ENCODE peak calls at places on chromosome 10, in six cellular contexts. One of them, this sample, is unnamed.

GRCh38 chr10:78942006-78942405 is 126.8 kb upstream of the ZMIZ1 start:
- DNase-seq in H9: no peak
- DNase-seq in IMR-90: no peak
- DNase-seq in H1: no peak
- DNase-seq in trophoblast cell: no peak
- DNase-seq in mesenchymal stem cell: no peak
- DNase-seq in this sample: no peak

GRCh38 chr10:97633921-97634320 is 621 bp upstream of the MORN4 start:
- DNase-seq in trophoblast cell: peak; percentile 27
- DNase-seq in IMR-90: no peak
- DNase-seq in H9: peak; percentile 46
- DNase-seq in mesenchymal stem cell: no peak
- DNase-seq in H1: no peak
- DNase-seq in this sample: no peak

GRCh38 chr10:96387151-96387550 is 28.3 kb upstream of the OPALIN start:
- DNase-seq in H9: no peak
- DNase-seq in trophoblast cell: no peak
- DNase-seq in mesenchymal stem cell: no peak
- DNase-seq in IMR-90: peak; percentile 7
- DNase-seq in H1: no peak
- DNase-seq in this sample: no peak

GRCh38 chr10:69421611-69422308 is 5.0 kb upstream of the TACR2 start:
- DNase-seq in IMR-90: peak; percentile 41
- DNase-seq in trophoblast cell: no peak
- DNase-seq in mesenchymal stem cell: peak; percentile 66
- DNase-seq in H1: no peak
- DNase-seq in H9: no peak
- DNase-seq in this sample: no peak

GRCh38 chr10:29470843-29471482 is 163.8 kb downstream of the SVIL start:
- DNase-seq in H9: no peak
- DNase-seq in H1: no peak
- DNase-seq in trophoblast cell: no peak
- DNase-seq in mesenchymal stem cell: no peak
- DNase-seq in IMR-90: no peak
- DNase-seq in this sample: no peak

GRCh38 chr10:74078037-74078436 is 72.6 kb downstream of the AP3M1 start:
- DNase-seq in H1: no peak
- DNase-seq in H9: no peak
- DNase-seq in trophoblast cell: no peak
- DNase-seq in mesenchymal stem cell: peak; percentile 62
- DNase-seq in IMR-90: peak; percentile 66
- DNase-seq in this sample: no peak

GRCh38 chr10:29007748-29008610 is 280.9 kb upstream of the LYZL1 start:
- DNase-seq in mesenchymal stem cell: no peak
- DNase-seq in IMR-90: no peak
- DNase-seq in H1: no peak
- DNase-seq in trophoblast cell: no peak
- DNase-seq in H9: no peak
- DNase-seq in this sample: no peak

GRCh38 chr10:105502076-105502475 is 861.0 kb downstream of the SORCS3 start:
- DNase-seq in mesenchymal stem cell: no peak
- DNase-seq in trophoblast cell: no peak
- DNase-seq in H1: no peak
- DNase-seq in H9: no peak
- DNase-seq in IMR-90: no peak
- DNase-seq in this sample: no peak

GRCh38 chr10:112658900-112659328 is 211.9 kb downstream of the VTI1A start:
- DNase-seq in H1: no peak
- DNase-seq in IMR-90: no peak
- DNase-seq in H9: no peak
- DNase-seq in mesenchymal stem cell: peak; percentile 24
- DNase-seq in trophoblast cell: peak; percentile 70
- DNase-seq in this sample: peak; percentile 68

GRCh38 chr10:59582779-59583178 is 126.9 kb downstream of the SLC16A9 start:
- DNase-seq in IMR-90: no peak
- DNase-seq in mesenchymal stem cell: no peak
- DNase-seq in trophoblast cell: no peak
- DNase-seq in H9: no peak
- DNase-seq in H1: no peak
- DNase-seq in this sample: no peak

GRCh38 chr10:5479481-5480161 is 19.7 kb downstream of the CALML5 start:
- DNase-seq in IMR-90: no peak
- DNase-seq in mesenchymal stem cell: no peak
- DNase-seq in trophoblast cell: no peak
- DNase-seq in H9: peak; percentile 16
- DNase-seq in H1: no peak
- DNase-seq in this sample: no peak

GRCh38 chr10:76017026-76017732 is 585.8 kb downstream of the LRMDA start:
- DNase-seq in IMR-90: peak; percentile 1
- DNase-seq in H9: no peak
- DNase-seq in H1: no peak
- DNase-seq in trophoblast cell: no peak
- DNase-seq in mesenchymal stem cell: no peak
- DNase-seq in this sample: no peak

GRCh38 chr10:30968711-30969110 is 63.0 kb downstream of the ZNF438 start:
- DNase-seq in H9: no peak
- DNase-seq in trophoblast cell: no peak
- DNase-seq in mesenchymal stem cell: no peak
- DNase-seq in H1: no peak
- DNase-seq in IMR-90: no peak
- DNase-seq in this sample: no peak
- H4K91ac ChIP-seq in H9: no peak overlapping the region
- H4K91ac ChIP-seq in trophoblast cell: no peak overlapping the region
- H4K91ac ChIP-seq in mesenchymal stem cell: no peak overlapping the region
- H4K91ac ChIP-seq in H1: no peak overlapping the region
- H4K91ac ChIP-seq in IMR-90: no peak overlapping the region
- H4K91ac ChIP-seq in this sample: no peak overlapping the region

GRCh38 chr10:119871881-119872609 is 598 bp downstream of the MCMBP start:
- DNase-seq in H9: peak; percentile 78
- DNase-seq in mesenchymal stem cell: peak; percentile 55
- DNase-seq in H1: no peak
- DNase-seq in trophoblast cell: peak; percentile 46
- DNase-seq in IMR-90: peak; percentile 28
- DNase-seq in this sample: peak; percentile 11
- H2BK120ac ChIP-seq in H9: no peak overlapping the region
- H2BK120ac ChIP-seq in mesenchymal stem cell: peak overlapping the region; percentile 89
- H2BK120ac ChIP-seq in H1: no peak overlapping the region
- H2BK120ac ChIP-seq in trophoblast cell: peak overlapping the region; percentile 67
- H2BK120ac ChIP-seq in IMR-90: no peak overlapping the region
- H2BK120ac ChIP-seq in this sample: peak overlapping the region; percentile 21

DNA sequence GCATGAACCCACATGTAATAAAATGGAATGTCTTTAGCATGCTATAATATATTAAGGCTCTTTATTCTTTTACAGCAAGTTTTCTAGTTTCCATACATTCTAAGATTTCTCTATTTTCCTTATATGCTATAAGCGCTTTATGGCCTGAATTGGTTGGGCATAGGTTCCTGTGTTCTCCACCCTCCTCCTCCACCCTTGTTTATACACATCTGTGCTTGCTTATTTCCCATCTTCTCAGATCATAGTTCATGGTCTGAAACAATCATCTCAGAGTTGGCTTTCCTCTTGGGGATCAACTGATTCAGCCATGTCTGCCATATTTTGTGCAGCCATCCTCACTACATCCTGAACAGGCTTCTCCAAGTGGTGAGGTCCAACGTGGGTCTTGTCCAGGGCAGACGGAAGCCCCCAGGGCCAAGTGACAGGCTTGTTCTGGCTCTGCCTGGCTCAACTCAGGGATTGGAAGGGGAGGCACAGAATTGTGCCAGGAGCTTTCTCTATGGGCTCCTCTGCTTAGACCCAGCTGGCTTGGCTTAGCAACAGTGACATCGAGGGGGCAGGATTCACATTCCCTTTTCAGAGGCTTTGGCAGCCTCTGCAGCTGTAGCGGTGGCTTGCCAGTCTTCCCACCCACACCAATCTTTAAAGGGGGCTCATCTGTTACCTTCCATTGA is 327.3 kb downstream of the PTEN start:
- DNase-seq in IMR-90: no peak
- DNase-seq in mesenchymal stem cell: no peak
- DNase-seq in trophoblast cell: no peak
- DNase-seq in H9: no peak
- DNase-seq in H1: no peak
- DNase-seq in this sample: no peak
- H4K91ac ChIP-seq in IMR-90: no peak overlapping the region
- H4K91ac ChIP-seq in mesenchymal stem cell: no peak overlapping the region
- H4K91ac ChIP-seq in trophoblast cell: no peak overlapping the region
- H4K91ac ChIP-seq in H9: no peak overlapping the region
- H4K91ac ChIP-seq in H1: no peak overlapping the region
- H4K91ac ChIP-seq in this sample: no peak overlapping the region

GRCh38 chr10:100374137-100374655 is 27.2 kb downstream of the SCD start:
- DNase-seq in H1: no peak
- DNase-seq in IMR-90: no peak
- DNase-seq in H9: no peak
- DNase-seq in mesenchymal stem cell: no peak
- DNase-seq in trophoblast cell: no peak
- DNase-seq in this sample: no peak
- H2BK120ac ChIP-seq in H1: peak overlapping the region; percentile 71
- H2BK120ac ChIP-seq in IMR-90: peak overlapping the region; percentile 94
- H2BK120ac ChIP-seq in H9: no peak overlapping the region
- H2BK120ac ChIP-seq in mesenchymal stem cell: peak overlapping the region; percentile 94
- H2BK120ac ChIP-seq in trophoblast cell: peak overlapping the region; percentile 98
- H2BK120ac ChIP-seq in this sample: peak overlapping the region; percentile 84

GRCh38 chr10:80265740-80266512 is 23.5 kb downstream of the MAT1A start:
- DNase-seq in trophoblast cell: no peak
- DNase-seq in H1: no peak
- DNase-seq in H9: peak; percentile 53
- DNase-seq in mesenchymal stem cell: no peak
- DNase-seq in IMR-90: no peak
- DNase-seq in this sample: peak; percentile 15

GRCh38 chr10:80268938-80269588 is 20.4 kb downstream of the MAT1A start:
- DNase-seq in H9: no peak
- DNase-seq in IMR-90: no peak
- DNase-seq in mesenchymal stem cell: no peak
- DNase-seq in trophoblast cell: no peak
- DNase-seq in H1: no peak
- DNase-seq in this sample: no peak

GRCh38 chr10:80270887-80271286 is 18.6 kb downstream of the MAT1A start:
- DNase-seq in mesenchymal stem cell: no peak
- DNase-seq in H1: no peak
- DNase-seq in IMR-90: no peak
- DNase-seq in trophoblast cell: no peak
- DNase-seq in H9: no peak
- DNase-seq in this sample: no peak

GRCh38 chr10:80266513-80266863 is 23.0 kb downstream of the MAT1A start:
- DNase-seq in trophoblast cell: no peak
- DNase-seq in IMR-90: no peak
- DNase-seq in mesenchymal stem cell: no peak
- DNase-seq in H9: no peak
- DNase-seq in H1: no peak
- DNase-seq in this sample: no peak

GRCh38 chr10:80268266-80268665 is 21.2 kb downstream of the MAT1A start:
- DNase-seq in IMR-90: no peak
- DNase-seq in H1: no peak
- DNase-seq in mesenchymal stem cell: peak; percentile 18
- DNase-seq in trophoblast cell: peak; percentile 23
- DNase-seq in H9: no peak
- DNase-seq in this sample: no peak
- H4K91ac ChIP-seq in IMR-90: no peak overlapping the region
- H4K91ac ChIP-seq in H1: no peak overlapping the region
- H4K91ac ChIP-seq in mesenchymal stem cell: no peak overlapping the region
- H4K91ac ChIP-seq in trophoblast cell: no peak overlapping the region
- H4K91ac ChIP-seq in H9: no peak overlapping the region
- H4K91ac ChIP-seq in this sample: no peak overlapping the region

DNA sequence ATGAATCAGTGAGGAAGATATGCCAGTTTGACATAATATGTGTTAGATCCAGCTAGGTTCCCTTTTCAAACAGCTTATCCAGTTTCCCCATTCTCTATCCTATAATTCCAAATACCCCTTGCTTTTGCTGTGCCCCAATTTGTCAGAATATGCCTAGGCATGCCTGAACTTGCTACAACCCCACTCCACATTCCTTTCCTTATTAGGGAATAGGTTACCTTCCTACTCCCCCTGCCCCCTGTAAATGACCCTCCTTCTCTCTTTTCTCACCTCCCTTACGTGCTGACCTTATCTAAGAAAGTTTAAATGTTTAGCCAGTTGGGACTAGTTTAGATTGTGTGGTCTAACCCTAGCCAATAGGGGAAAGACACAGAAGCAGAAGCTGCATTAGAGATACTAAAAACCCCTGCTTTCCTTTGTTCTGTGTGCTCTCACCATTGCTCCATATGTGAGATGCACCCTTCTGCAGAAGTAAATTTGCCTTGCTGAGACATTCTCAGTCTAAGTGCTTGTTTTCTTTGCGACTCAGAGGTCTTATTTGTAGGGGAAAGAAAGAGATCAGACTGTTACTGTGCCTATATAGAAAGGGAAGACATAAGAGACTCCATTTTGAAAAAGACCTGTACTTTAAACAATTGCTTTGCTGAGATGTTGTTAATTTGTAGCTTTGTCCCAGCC is 267.8 kb downstream of the SH2D4B start:
- DNase-seq in H1: no peak
- DNase-seq in trophoblast cell: no peak
- DNase-seq in H9: peak; percentile 38
- DNase-seq in mesenchymal stem cell: no peak
- DNase-seq in IMR-90: no peak
- DNase-seq in this sample: no peak
- H2BK120ac ChIP-seq in H1: peak overlapping the region; percentile 91
- H2BK120ac ChIP-seq in trophoblast cell: no peak overlapping the region
- H2BK120ac ChIP-seq in H9: no peak overlapping the region
- H2BK120ac ChIP-seq in mesenchymal stem cell: no peak overlapping the region
- H2BK120ac ChIP-seq in IMR-90: no peak overlapping the region
- H2BK120ac ChIP-seq in this sample: no peak overlapping the region

GRCh38 chr10:123509338-123509737 is 156.8 kb upstream of the GPR26 start:
- DNase-seq in H9: no peak
- DNase-seq in trophoblast cell: no peak
- DNase-seq in mesenchymal stem cell: no peak
- DNase-seq in H1: no peak
- DNase-seq in IMR-90: no peak
- DNase-seq in this sample: no peak
- H4K91ac ChIP-seq in H9: no peak overlapping the region
- H4K91ac ChIP-seq in trophoblast cell: no peak overlapping the region
- H4K91ac ChIP-seq in mesenchymal stem cell: no peak overlapping the region
- H4K91ac ChIP-seq in H1: no peak overlapping the region
- H4K91ac ChIP-seq in IMR-90: no peak overlapping the region
- H4K91ac ChIP-seq in this sample: no peak overlapping the region

GRCh38 chr10:3886191-3886590 is 101.2 kb upstream of the KLF6 start:
- DNase-seq in mesenchymal stem cell: peak; percentile 84
- DNase-seq in trophoblast cell: peak; percentile 54
- DNase-seq in H9: peak; percentile 70
- DNase-seq in H1: peak; percentile 25
- DNase-seq in IMR-90: peak; percentile 61
- DNase-seq in this sample: no peak
- H2BK120ac ChIP-seq in mesenchymal stem cell: no peak overlapping the region
- H2BK120ac ChIP-seq in trophoblast cell: peak overlapping the region; percentile 64
- H2BK120ac ChIP-seq in H9: no peak overlapping the region
- H2BK120ac ChIP-seq in H1: no peak overlapping the region
- H2BK120ac ChIP-seq in IMR-90: peak overlapping the region; percentile 89
- H2BK120ac ChIP-seq in this sample: no peak overlapping the region